ENCODE peak calls at places on chromosomes 5 and 9, in seven cellular contexts. One of them, this sample, is unnamed.

GRCh38 chr9:92974696-92975451 is 27.6 kb downstream of the FGD3 start:
- DNase-seq in GM12892: no peak
- DNase-seq in heart left ventricle: no peak
- DNase-seq in stomach: no peak
- DNase-seq in upper lobe of left lung: no peak
- DNase-seq in adrenal gland: no peak
- DNase-seq in sigmoid colon: no peak
- DNase-seq in this sample: no peak

GRCh38 chr5:149063901-149064478 is 1.1 kb upstream of the SH3TC2 start:
- DNase-seq in GM12892: no peak
- DNase-seq in stomach: no peak
- DNase-seq in adrenal gland: no peak
- DNase-seq in upper lobe of left lung: no peak
- DNase-seq in heart left ventricle: no peak
- DNase-seq in sigmoid colon: no peak
- DNase-seq in this sample: no peak

GRCh38 chr9:116286287-116286686 is 132.7 kb downstream of the PAPPA start:
- DNase-seq in upper lobe of left lung: no peak
- DNase-seq in heart left ventricle: no peak
- DNase-seq in adrenal gland: no peak
- DNase-seq in sigmoid colon: no peak
- DNase-seq in GM12892: no peak
- DNase-seq in stomach: no peak
- DNase-seq in this sample: no peak

GRCh38 chr5:1028481-1029269 is 20.1 kb downstream of the NKD2 start:
- DNase-seq in adrenal gland: no peak
- DNase-seq in sigmoid colon: peak; percentile 59
- DNase-seq in stomach: no peak
- DNase-seq in heart left ventricle: peak; percentile 49
- DNase-seq in GM12892: no peak
- DNase-seq in upper lobe of left lung: no peak
- DNase-seq in this sample: no peak

GRCh38 chr9:18796871-18797270 is 236.1 kb downstream of the SAXO1 start:
- DNase-seq in heart left ventricle: no peak
- DNase-seq in upper lobe of left lung: no peak
- DNase-seq in GM12892: no peak
- DNase-seq in stomach: no peak
- DNase-seq in sigmoid colon: no peak
- DNase-seq in adrenal gland: no peak
- DNase-seq in this sample: no peak

GRCh38 chr9:109968702-109969450 is 188.9 kb downstream of the PALM2AKAP2 start:
- DNase-seq in sigmoid colon: no peak
- DNase-seq in GM12892: no peak
- DNase-seq in heart left ventricle: no peak
- DNase-seq in adrenal gland: peak; percentile 27
- DNase-seq in stomach: no peak
- DNase-seq in upper lobe of left lung: no peak
- DNase-seq in this sample: peak; percentile 40

GRCh38 chr9:109716631-109717030 is 63.4 kb upstream of the PALM2AKAP2 start:
- DNase-seq in GM12892: no peak
- DNase-seq in sigmoid colon: no peak
- DNase-seq in heart left ventricle: no peak
- DNase-seq in upper lobe of left lung: no peak
- DNase-seq in adrenal gland: no peak
- DNase-seq in stomach: no peak
- DNase-seq in this sample: no peak

GRCh38 chr5:68680376-68680775 is 413.4 kb upstream of the SLC30A5 start:
- DNase-seq in upper lobe of left lung: no peak
- DNase-seq in GM12892: no peak
- DNase-seq in adrenal gland: no peak
- DNase-seq in sigmoid colon: no peak
- DNase-seq in heart left ventricle: no peak
- DNase-seq in stomach: no peak
- DNase-seq in this sample: no peak

GRCh38 chr5:145056805-145057204 is 778.3 kb downstream of the PRELID2 start:
- DNase-seq in sigmoid colon: no peak
- DNase-seq in adrenal gland: no peak
- DNase-seq in upper lobe of left lung: no peak
- DNase-seq in heart left ventricle: no peak
- DNase-seq in GM12892: peak; percentile 4
- DNase-seq in stomach: no peak
- DNase-seq in this sample: peak; percentile 5

GRCh38 chr5:137199966-137200365 is 299.2 kb downstream of the SPOCK1 start:
- DNase-seq in stomach: no peak
- DNase-seq in adrenal gland: no peak
- DNase-seq in upper lobe of left lung: no peak
- DNase-seq in heart left ventricle: no peak
- DNase-seq in sigmoid colon: no peak
- DNase-seq in GM12892: no peak
- DNase-seq in this sample: no peak

GRCh38 chr5:28249771-28250415 is 1211.5 kb upstream of the CDH9 start:
- DNase-seq in stomach: no peak
- DNase-seq in upper lobe of left lung: no peak
- DNase-seq in adrenal gland: no peak
- DNase-seq in heart left ventricle: no peak
- DNase-seq in GM12892: no peak
- DNase-seq in sigmoid colon: no peak
- DNase-seq in this sample: no peak

GRCh38 chr5:72558383-72558782 is 51.2 kb upstream of the ZNF366 start:
- DNase-seq in stomach: no peak
- DNase-seq in upper lobe of left lung: no peak
- DNase-seq in GM12892: no peak
- DNase-seq in sigmoid colon: no peak
- DNase-seq in adrenal gland: no peak
- DNase-seq in heart left ventricle: no peak
- DNase-seq in this sample: no peak

GRCh38 chr5:88826959-88827585 is 55.9 kb downstream of the MEF2C start:
- DNase-seq in adrenal gland: peak; percentile 48
- DNase-seq in GM12892: no peak
- DNase-seq in stomach: no peak
- DNase-seq in upper lobe of left lung: peak; percentile 33
- DNase-seq in sigmoid colon: peak; percentile 64
- DNase-seq in heart left ventricle: peak; percentile 56
- DNase-seq in this sample: no peak
- TF ChIP-seq POLR2A in adrenal gland: no peak
- TF ChIP-seq POLR2A in GM12892: peak; percentile 53
- TF ChIP-seq POLR2A in stomach: no peak
- TF ChIP-seq POLR2A in upper lobe of left lung: peak; percentile 40
- TF ChIP-seq POLR2A in sigmoid colon: no peak
- TF ChIP-seq POLR2A in heart left ventricle: no peak
- TF ChIP-seq POLR2A in this sample: no peak

DNA sequence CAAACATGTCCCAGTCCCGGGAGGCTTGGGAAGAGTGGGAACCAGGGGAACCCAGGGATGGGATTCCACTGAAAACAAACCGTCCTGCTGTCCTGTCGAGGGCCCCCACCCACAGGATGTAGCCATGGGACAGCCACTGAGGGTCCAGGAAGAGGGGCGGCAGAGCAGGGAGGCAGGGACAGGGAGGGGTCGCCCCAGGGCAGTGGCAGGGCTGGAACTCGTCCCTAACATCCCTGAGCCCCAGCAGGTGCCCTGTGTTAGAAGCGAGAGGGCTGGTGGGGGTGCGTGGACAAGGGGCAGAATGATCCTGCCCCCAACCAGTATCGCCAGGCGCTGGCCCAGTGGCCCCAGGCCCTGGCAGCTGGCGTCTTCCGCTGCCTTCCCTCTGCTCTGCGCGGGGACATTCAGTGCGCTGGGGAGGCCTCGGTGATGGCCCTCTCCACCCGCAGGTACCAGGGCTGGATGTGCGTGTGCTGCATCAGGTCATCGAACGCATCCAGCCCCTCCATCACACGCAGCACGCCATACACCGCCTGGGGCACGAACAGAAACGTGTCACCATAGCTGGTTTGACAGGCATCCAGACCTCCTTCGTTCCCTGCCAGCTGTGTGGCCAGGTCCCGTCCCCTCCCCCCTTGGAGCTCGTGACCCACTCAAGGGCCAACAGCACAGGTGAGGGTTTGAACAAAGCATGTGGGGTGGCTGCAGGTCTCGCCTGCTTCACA is 6.6 kb downstream of the PTGES2 start:
- DNase-seq in sigmoid colon: peak; percentile 46
- DNase-seq in heart left ventricle: peak; percentile 50
- DNase-seq in GM12892: no peak
- DNase-seq in adrenal gland: no peak
- DNase-seq in upper lobe of left lung: no peak
- DNase-seq in stomach: peak; percentile 22
- DNase-seq in this sample: no peak
- TF ChIP-seq POLR2A in sigmoid colon: no peak
- TF ChIP-seq POLR2A in heart left ventricle: no peak
- TF ChIP-seq POLR2A in GM12892: peak; percentile 16
- TF ChIP-seq POLR2A in adrenal gland: no peak
- TF ChIP-seq POLR2A in upper lobe of left lung: no peak
- TF ChIP-seq POLR2A in stomach: no peak
- TF ChIP-seq POLR2A in this sample: no peak

GRCh38 chr9:124873664-124874063 is 11.7 kb downstream of the ARPC5L start:
- DNase-seq in upper lobe of left lung: no peak
- DNase-seq in sigmoid colon: no peak
- DNase-seq in adrenal gland: no peak
- DNase-seq in heart left ventricle: no peak
- DNase-seq in stomach: no peak
- DNase-seq in GM12892: no peak
- DNase-seq in this sample: peak; percentile 94
- TF ChIP-seq POLR2A in upper lobe of left lung: no peak
- TF ChIP-seq POLR2A in sigmoid colon: no peak
- TF ChIP-seq POLR2A in adrenal gland: no peak
- TF ChIP-seq POLR2A in heart left ventricle: no peak
- TF ChIP-seq POLR2A in stomach: no peak
- TF ChIP-seq POLR2A in GM12892: no peak
- TF ChIP-seq POLR2A in this sample: no peak

GRCh38 chr9:129139993-129140396 is 28.8 kb downstream of the PTPA start:
- DNase-seq in upper lobe of left lung: peak; percentile 93
- DNase-seq in GM12892: peak; percentile 81
- DNase-seq in stomach: peak; percentile 89
- DNase-seq in adrenal gland: peak; percentile 90
- DNase-seq in sigmoid colon: peak; percentile 98
- DNase-seq in heart left ventricle: peak; percentile 92
- DNase-seq in this sample: peak; percentile 97

GRCh38 chr9:129139233-129139992 is 28.2 kb downstream of the PTPA start:
- DNase-seq in heart left ventricle: no peak
- DNase-seq in sigmoid colon: peak; percentile 90
- DNase-seq in adrenal gland: peak; percentile 89
- DNase-seq in upper lobe of left lung: peak; percentile 79
- DNase-seq in GM12892: peak; percentile 74
- DNase-seq in stomach: peak; percentile 79
- DNase-seq in this sample: peak; percentile 82

GRCh38 chr9:129141066-129142041 is 30.1 kb downstream of the PTPA start:
- DNase-seq in sigmoid colon: peak; percentile 93
- DNase-seq in heart left ventricle: no peak
- DNase-seq in adrenal gland: peak; percentile 66
- DNase-seq in stomach: peak; percentile 70
- DNase-seq in upper lobe of left lung: peak; percentile 69
- DNase-seq in GM12892: no peak
- DNase-seq in this sample: no peak

GRCh38 chr9:129142115-129142514 is 30.9 kb downstream of the PTPA start:
- DNase-seq in heart left ventricle: no peak
- DNase-seq in stomach: no peak
- DNase-seq in GM12892: no peak
- DNase-seq in sigmoid colon: no peak
- DNase-seq in adrenal gland: no peak
- DNase-seq in upper lobe of left lung: no peak
- DNase-seq in this sample: no peak

DNA sequence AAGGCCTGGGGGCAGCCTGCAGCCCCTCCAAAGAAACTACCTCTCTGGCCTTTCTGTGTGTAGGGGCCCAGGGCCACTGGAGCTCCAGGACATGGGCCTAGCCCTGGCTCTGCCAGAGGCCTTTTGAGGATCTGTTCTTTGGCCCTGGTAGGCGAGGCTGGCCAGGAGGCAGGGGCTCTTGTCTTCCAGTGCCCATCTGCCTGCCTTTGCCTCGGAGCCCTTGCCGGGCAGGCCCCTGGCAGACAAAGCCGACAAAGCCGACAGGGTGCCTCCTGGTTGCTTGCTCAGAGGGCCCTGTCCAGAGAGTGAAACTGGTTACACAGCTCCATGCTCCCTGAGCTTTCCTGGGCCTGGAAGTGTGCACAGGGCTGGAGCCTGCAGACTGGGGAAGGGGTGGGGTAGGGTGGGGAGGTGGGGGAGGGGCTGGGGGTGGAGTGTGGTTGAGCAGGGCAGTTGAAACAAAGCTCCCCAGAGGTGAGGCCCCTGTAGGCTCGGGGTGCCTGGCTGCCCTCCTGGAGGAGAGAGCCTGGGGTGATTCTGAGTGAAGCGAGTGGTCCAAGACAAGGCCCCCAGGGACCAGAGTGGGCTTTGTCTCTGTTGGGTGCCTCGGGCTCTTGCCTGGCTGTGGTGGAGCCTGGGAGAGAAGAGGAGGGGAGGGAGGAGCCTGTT is 29.3 kb downstream of the PTPA start:
- DNase-seq in adrenal gland: peak; percentile 53
- DNase-seq in GM12892: no peak
- DNase-seq in stomach: peak; percentile 73
- DNase-seq in sigmoid colon: peak; percentile 79
- DNase-seq in heart left ventricle: no peak
- DNase-seq in upper lobe of left lung: peak; percentile 49
- DNase-seq in this sample: no peak
- TF ChIP-seq POLR2A in adrenal gland: no peak
- TF ChIP-seq POLR2A in GM12892: no peak
- TF ChIP-seq POLR2A in stomach: no peak
- TF ChIP-seq POLR2A in sigmoid colon: peak; percentile 5
- TF ChIP-seq POLR2A in heart left ventricle: no peak
- TF ChIP-seq POLR2A in upper lobe of left lung: no peak
- TF ChIP-seq POLR2A in this sample: peak; percentile 24

GRCh38 chr9:13278368-13279246 is 885 bp downstream of the MPDZ start:
- DNase-seq in GM12892: no peak
- DNase-seq in heart left ventricle: peak; percentile 74
- DNase-seq in sigmoid colon: peak; percentile 88
- DNase-seq in upper lobe of left lung: peak; percentile 28
- DNase-seq in adrenal gland: peak; percentile 51
- DNase-seq in stomach: peak; percentile 26
- DNase-seq in this sample: peak; percentile 34
- TF ChIP-seq POLR2A in GM12892: no peak
- TF ChIP-seq POLR2A in heart left ventricle: no peak
- TF ChIP-seq POLR2A in sigmoid colon: no peak
- TF ChIP-seq POLR2A in upper lobe of left lung: peak; percentile 34
- TF ChIP-seq POLR2A in adrenal gland: no peak
- TF ChIP-seq POLR2A in stomach: no peak
- TF ChIP-seq POLR2A in this sample: no peak

DNA sequence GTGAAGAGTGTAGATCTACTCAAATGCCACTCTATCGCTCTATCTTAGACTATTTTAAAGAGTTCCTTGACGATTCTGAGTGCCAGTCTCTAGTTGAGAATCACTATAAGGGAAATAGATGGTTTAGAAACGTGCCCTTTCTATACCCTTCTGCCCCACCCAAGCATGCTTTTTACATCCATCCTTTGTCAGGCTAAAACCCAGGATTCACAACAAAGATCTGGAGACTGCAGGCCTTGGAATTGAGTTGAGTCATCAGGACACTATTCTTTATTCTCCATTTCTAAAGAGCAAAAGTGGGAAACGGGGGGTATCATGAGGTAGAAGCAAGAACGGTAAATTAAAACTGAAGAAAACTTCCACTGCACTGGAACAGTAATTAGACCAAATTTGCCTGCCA is 48.7 kb downstream of the ELAVL2 start:
- DNase-seq in heart left ventricle: no peak
- DNase-seq in adrenal gland: no peak
- DNase-seq in GM12892: no peak
- DNase-seq in sigmoid colon: no peak
- DNase-seq in stomach: no peak
- DNase-seq in upper lobe of left lung: no peak
- DNase-seq in this sample: no peak
- TF ChIP-seq POLR2A in heart left ventricle: no peak
- TF ChIP-seq POLR2A in adrenal gland: no peak
- TF ChIP-seq POLR2A in GM12892: no peak
- TF ChIP-seq POLR2A in sigmoid colon: no peak
- TF ChIP-seq POLR2A in stomach: no peak
- TF ChIP-seq POLR2A in upper lobe of left lung: no peak
- TF ChIP-seq POLR2A in this sample: no peak

This sample was measured in H54.